ENCODE peak calls at places on chromosomes 1 and 21, in five cellular contexts. U is CD8-positive, alpha-beta T cell; J is non-pigmented ciliary epithelial cell; P is naive B cell; L is cerebellar cortex. I is an unnamed sample.

GRCh38 chr1:166083887-166084286 is 82.9 kb downstream of the FAM78B start:
- DNase-seq in U (no peak), J (no peak), P (no peak), L (no peak), I (no peak)

GRCh38 chr21:43198376-43198775 is 29.6 kb downstream of the CRYAA start:
- DNase-seq in U (no peak), J (no peak), P (no peak), L (no peak), I (no peak)

GRCh38 chr1:16170283-16170673 is 14.4 kb upstream of the EPHA2 start:
- DNase-seq in U (no peak), J (no peak), P (no peak), L (no peak), I (no peak)

GRCh38 chr1:12424793-12425192 is 193.2 kb downstream of the DHRS3 start:
- DNase-seq in U (no peak), J (no peak), P (no peak), L (no peak), I (no peak)

GRCh38 chr1:95323117-95323516 is 89.1 kb downstream of the RWDD3 start:
- DNase-seq in U (no peak), J (no peak), P (no peak), L (no peak), I (no peak)

GRCh38 chr1:150186789-150187559 is 37.3 kb downstream of the PLEKHO1 start:
- DNase-seq in U (no peak), J (no peak), P (peak; percentile 63), L (peak; percentile 79), I (no peak)

GRCh38 chr1:184813528-184814089 is 59.0 kb upstream of the EDEM3 start:
- DNase-seq in U (no peak), J (no peak), P (no peak), L (no peak), I (no peak)

GRCh38 chr1:5455056-5455455 is 537.2 kb downstream of the NPHP4 start:
- DNase-seq in U (no peak), J (no peak), P (no peak), L (no peak), I (no peak)

GRCh38 chr21:39313042-39313456 is 383 bp downstream of the BRWD1 start:
- DNase-seq in U (no peak), J (no peak), P (no peak), L (peak; percentile 30), I (no peak)

GRCh38 chr1:168653567-168653966 is 75.4 kb downstream of the DPT start:
- DNase-seq in U (no peak), J (no peak), P (no peak), L (peak; percentile 30), I (no peak)

GRCh38 chr1:10696977-10697376 is 99.5 kb downstream of the CASZ1 start:
- DNase-seq in U (no peak), J (no peak), P (no peak), L (no peak), I (no peak)

GRCh38 chr1:214603819-214604252 is 841 bp downstream of the CENPF start:
- DNase-seq in U (no peak), J (no peak), P (no peak), L (no peak), I (no peak)

GRCh38 chr1:27395441-27396195 is 3.2 kb downstream of the GPR3 start:
- DNase-seq in U (peak; percentile 87), J (no peak), P (peak; percentile 85), L (peak; percentile 89), I (no peak)

GRCh38 chr1:173451981-173452380 is 25.2 kb upstream of the PRDX6 start:
- DNase-seq in U (no peak), J (no peak), P (no peak), L (peak; percentile 97), I (no peak)